ENCODE peak calls at places on chromosome 5, in four cellular contexts. M is Peyer's patch, T is H9, O is left ventricle myocardium inferior. A is an unnamed sample.

GRCh38 chr5:60844429-60844890 is 391 bp upstream of the ELOVL7 start:
- DNase-seq in M (no peak), O (no peak), T (no peak), A (no peak)

GRCh38 chr5:173926359-173926758 is 38.2 kb downstream of the CPEB4 start:
- DNase-seq in T (no peak), M (no peak), O (no peak), A (no peak)

GRCh38 chr5:6633469-6634326 is 458 bp downstream of the SRD5A1 start:
- DNase-seq in M (no peak), T (peak), O (no peak), A (no peak)

GRCh38 chr5:87872986-87873385 is 395.7 kb downstream of the TMEM161B start:
- DNase-seq in M (no peak), T (no peak), O (no peak), A (no peak)

GRCh38 chr5:124162782-124163532 is 583.5 kb downstream of the ZNF608 start:
- DNase-seq in T (no peak), O (peak), M (peak), A (no peak)

GRCh38 chr5:33890633-33891032 is 1.2 kb downstream of the ADAMTS12 start:
- DNase-seq in O (no peak), M (no peak), T (peak), A (no peak)

GRCh38 chr5:947626-948471 is 55.2 kb downstream of the TRIP13 start:
- DNase-seq in O (no peak), T (no peak), M (no peak), A (no peak)

GRCh38 chr5:139808481-139809330 is 13.1 kb downstream of the PSD2 start:
- DNase-seq in O (peak), M (no peak), T (peak), A (no peak)

GRCh38 chr5:154302181-154302580 is 111.6 kb downstream of the GALNT10 start:
- DNase-seq in M (no peak), O (peak), T (no peak), A (no peak)

GRCh38 chr5:59744531-59744992 is 149.0 kb downstream of the PDE4D start:
- DNase-seq in O (no peak), M (no peak), T (no peak), A (no peak)

GRCh38 chr5:178793156-178793555 is 62.7 kb upstream of the ZNF354A start:
- DNase-seq in M (no peak), O (peak), T (peak), A (no peak)

GRCh38 chr5:18195910-18196309 is 561.6 kb downstream of the TAF11L14 start:
- DNase-seq in T (no peak), O (no peak), M (no peak), A (no peak)

GRCh38 chr5:68344447-68345111 is 129.0 kb downstream of the PIK3R1 start:
- DNase-seq in O (no peak), T (no peak), M (no peak), A (no peak)

GRCh38 chr5:132259061-132259851 is 1.8 kb downstream of the PDLIM4 start:
- DNase-seq in O (peak), T (peak), M (no peak), A (peak)

GRCh38 chr5:177086918-177087706 is 397 bp downstream of the FGFR4 start:
- DNase-seq in T (peak), M (peak), O (no peak), A (peak)

GRCh38 chr5:19235101-19235584 is 752.9 kb downstream of the CDH18 start:
- DNase-seq in M (no peak), O (no peak), T (no peak), A (no peak)

DNA sequence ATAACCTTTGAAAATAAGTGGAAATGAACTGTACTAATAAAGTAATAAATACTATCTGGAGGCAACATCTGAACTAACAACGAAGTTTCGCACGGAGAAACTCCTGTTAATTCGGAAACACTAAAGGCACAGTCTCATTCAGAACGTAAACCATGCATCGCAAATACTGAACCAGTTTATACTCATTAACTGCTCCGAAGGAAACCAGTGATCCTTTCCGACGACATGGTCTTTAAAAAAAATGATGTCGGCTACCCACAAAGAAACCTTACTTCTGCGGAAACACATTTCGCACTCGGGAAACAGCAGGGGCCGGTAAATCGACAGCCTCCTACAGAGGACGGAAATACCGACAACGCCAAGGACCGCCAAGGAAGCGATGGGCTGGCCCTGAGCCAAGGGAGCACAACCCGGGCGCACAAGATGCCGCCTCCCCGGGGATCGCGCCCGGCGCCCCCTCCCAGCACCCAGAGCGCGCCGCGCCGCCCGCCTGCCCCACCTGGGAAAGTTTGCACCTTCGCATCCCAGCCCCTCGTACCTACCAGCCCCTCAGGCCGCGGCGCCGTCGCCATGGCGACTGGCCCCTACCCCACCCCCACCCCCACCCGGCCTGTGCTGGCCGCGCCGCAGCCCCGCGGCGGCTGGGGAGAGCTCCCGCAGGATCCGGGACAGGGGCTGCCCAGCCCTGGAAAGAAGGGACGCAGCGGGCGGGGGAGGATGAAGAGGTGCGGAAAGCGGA is 732 bp downstream of the PRKAA1 start:
- DNase-seq in O (peak), T (no peak), M (peak), A (peak)
- TF ChIP-seq CTCF in O (no peak), T (no peak), M (no peak), A (no peak)

DNA sequence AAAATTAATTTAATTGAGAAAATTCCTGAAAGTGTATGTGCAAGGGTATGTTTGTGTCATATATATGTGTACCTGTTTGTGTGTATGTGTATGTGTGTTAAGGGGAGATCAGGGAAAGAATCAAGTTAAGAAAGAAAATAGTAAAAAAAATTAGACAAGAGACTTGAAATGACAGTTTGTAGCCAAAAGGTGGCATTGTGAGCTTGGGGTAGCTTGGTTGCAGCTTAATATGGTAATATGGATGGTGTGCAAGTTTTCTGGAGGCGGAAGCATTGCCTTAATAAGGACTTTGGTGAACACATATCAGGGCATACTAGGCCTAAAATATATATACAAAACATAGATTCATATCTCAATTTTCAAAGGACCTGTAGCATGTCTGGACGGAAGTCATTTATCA is 129.9 kb downstream of the INSYN2B start:
- DNase-seq in O (no peak), T (no peak), M (no peak), A (no peak)
- TF ChIP-seq CTCF in O (no peak), T (peak), M (no peak), A (no peak)

GRCh38 chr5:148998174-148998797 is 64.6 kb downstream of the SH3TC2 start:
- DNase-seq in T (no peak), M (peak), O (no peak), A (no peak)
- TF ChIP-seq CTCF in T (peak), M (peak), O (peak), A (peak)

GRCh38 chr5:159515909-159516415 is 185.7 kb upstream of the IL12B start:
- DNase-seq in M (peak), O (peak), T (peak), A (peak)
- TF ChIP-seq CTCF in M (no peak), O (peak), T (peak), A (peak)

A was measured in natural killer cell.